ENCODE peak calls at places on chromosomes 5 and 9, in ten cellular contexts. Y is A673; G is cardiac muscle cell; P is mammary epithelial cell; W is heart left ventricle; C is fibroblast of lung; J is CD8-positive, alpha-beta T cell; N is brain microvascular endothelial cell; V is HepG2; M is Panc1. X is an unnamed sample. For H3K27me3, the result is how much of the 10 kb centered on the place peaks cover.

GRCh38 chr5:40191041-40191550 is 488.6 kb upstream of the PTGER4 start:
- DNase-seq in Y (no peak), G (no peak), P (no peak), W (no peak), C (peak), J (no peak), N (no peak), V (no peak), M (no peak), X (no peak)

GRCh38 chr9:69919461-69920061 is 98.9 kb downstream of the CFAP95 start:
- DNase-seq in Y (peak), G (peak), P (peak), W (no peak), C (peak), J (no peak), N (peak), V (peak), M (peak), X (no peak)

GRCh38 chr5:6236170-6236793 is 142.1 kb downstream of the MED10 start:
- DNase-seq in Y (no peak), G (no peak), P (no peak), W (no peak), C (no peak), J (no peak), N (no peak), V (no peak), M (no peak), X (no peak)

GRCh38 chr5:169148066-169148740 is 152.7 kb downstream of the SLIT3 start:
- DNase-seq in Y (no peak), G (no peak), P (no peak), W (no peak), C (no peak), J (no peak), N (no peak), V (no peak), M (no peak), X (no peak)

GRCh38 chr5:99061299-99061698 is 132.5 kb upstream of the CHD1 start:
- DNase-seq in Y (no peak), G (no peak), P (no peak), W (no peak), C (no peak), J (no peak), N (peak), V (no peak), M (no peak), X (no peak)

GRCh38 chr9:120914953-120915352 is 11.6 kb downstream of the TRAF1 start:
- DNase-seq in Y (no peak), G (no peak), P (peak), W (no peak), C (no peak), J (no peak), N (no peak), V (no peak), M (no peak), X (no peak)

GRCh38 chr9:17614929-17615328 is 36.1 kb downstream of the SH3GL2 start:
- DNase-seq in Y (no peak), G (no peak), P (no peak), W (no peak), C (no peak), J (no peak), N (no peak), V (no peak), M (no peak), X (no peak)

GRCh38 chr9:70901741-70902140 is 219.7 kb downstream of the TRPM3 start:
- DNase-seq in Y (no peak), G (peak), P (no peak), W (no peak), C (no peak), J (no peak), N (no peak), V (no peak), M (no peak), X (no peak)

GRCh38 chr9:34988218-34989055 is 1.1 kb upstream of the DNAJB5 start:
- DNase-seq in Y (peak), G (peak), P (no peak), W (peak), C (peak), J (peak), N (no peak), V (no peak), M (no peak), X (no peak)

GRCh38 chr5:56552612-56553268 is 262.6 kb upstream of the MAP3K1 start:
- DNase-seq in Y (no peak), G (no peak), P (no peak), W (no peak), C (no peak), J (no peak), N (no peak), V (no peak), M (no peak), X (no peak)

GRCh38 chr9:92609142-92609500 is 60.8 kb downstream of the IPPK start:
- DNase-seq in Y (no peak), G (peak), P (no peak), W (no peak), C (no peak), J (no peak), N (no peak), V (no peak), M (no peak), X (no peak)

GRCh38 chr5:150523472-150524350 is 15.8 kb downstream of the NDST1 start:
- DNase-seq in Y (peak), G (peak), P (peak), W (peak), C (peak), J (peak), N (peak), V (peak), M (peak), X (no peak)

GRCh38 chr9:92369075-92369474 is 35.3 kb downstream of the OGN start:
- DNase-seq in Y (no peak), G (no peak), P (no peak), W (no peak), C (no peak), J (no peak), N (no peak), V (no peak), M (no peak), X (no peak)

GRCh38 chr9:30301271-30301963 is 2083.0 kb upstream of the ACO1 start:
- DNase-seq in Y (no peak), G (peak), P (no peak), W (no peak), C (no peak), J (no peak), N (no peak), V (no peak), M (no peak), X (no peak)

GRCh38 chr9:93087971-93088655 is 7.9 kb upstream of the CARD19 start:
- DNase-seq in Y (no peak), G (no peak), P (no peak), W (peak), C (no peak), J (no peak), N (no peak), V (no peak), M (no peak), X (no peak)

GRCh38 chr9:110334871-110335270 is 2.8 kb downstream of the TXNDC8 start:
- DNase-seq in Y (no peak), G (no peak), P (no peak), W (no peak), C (no peak), J (no peak), N (no peak), V (no peak), M (no peak), X (no peak)

GRCh38 chr9:21638104-21638503 is 156.0 kb upstream of the IFNE start:
- DNase-seq in Y (no peak), G (no peak), P (no peak), W (no peak), C (no peak), J (no peak), N (no peak), V (no peak), M (no peak), X (no peak)

GRCh38 chr9:89435315-89435823 is 62.5 kb downstream of the SEMA4D start:
- DNase-seq in Y (no peak), G (no peak), P (peak), W (no peak), C (no peak), J (no peak), N (no peak), V (no peak), M (no peak), X (no peak)

GRCh38 chr9:126398403-126399058 is 71.9 kb downstream of the MVB12B start:
- DNase-seq in Y (peak), G (peak), P (peak), W (peak), C (peak), J (peak), N (peak), V (peak), M (peak), X (no peak)

GRCh38 chr9:114674076-114674797 is 7.8 kb downstream of the TEX48 start:
- DNase-seq in Y (no peak), G (no peak), P (no peak), W (no peak), C (no peak), J (no peak), N (no peak), V (no peak), M (no peak), X (no peak)

GRCh38 chr5:95892784-95893354 is 68.8 kb downstream of the ELL2 start:
- DNase-seq in Y (peak), G (peak), P (no peak), W (no peak), C (peak), J (peak), N (peak), V (peak), M (no peak), X (no peak)

GRCh38 chr5:150294551-150295071 is 5.0 kb upstream of the CAMK2A start:
- DNase-seq in Y (no peak), G (no peak), P (no peak), W (no peak), C (no peak), J (no peak), N (no peak), V (no peak), M (no peak), X (no peak)

GRCh38 chr5:71817891-71818290 is 98.8 kb downstream of the CARTPT start:
- DNase-seq in Y (no peak), G (no peak), P (no peak), W (no peak), C (no peak), J (no peak), N (no peak), V (no peak), M (no peak), X (no peak)

GRCh38 chr9:14992516-14992915 is 82.3 kb upstream of the FREM1 start:
- DNase-seq in Y (no peak), G (no peak), P (no peak), W (no peak), C (no peak), J (no peak), N (no peak), V (no peak), M (no peak), X (no peak)

GRCh38 chr5:171427318-171428167 is 8.1 kb downstream of the FGF18 start:
- DNase-seq in Y (no peak), G (peak), P (no peak), W (peak), C (no peak), J (no peak), N (no peak), V (no peak), M (no peak), X (no peak)

GRCh38 chr5:137954131-137954879 is 65.0 kb downstream of the PKD2L2 start:
- DNase-seq in Y (peak), G (peak), P (peak), W (peak), C (peak), J (no peak), N (peak), V (no peak), M (no peak), X (peak)

GRCh38 chr5:34751807-34752736 is 86.9 kb upstream of the TTC23L start:
- DNase-seq in Y (peak), G (no peak), P (no peak), W (peak), C (no peak), J (no peak), N (no peak), V (no peak), M (no peak), X (no peak)

GRCh38 chr9:135704366-135704947 is 2.5 kb downstream of the KCNT1 start:
- DNase-seq in Y (no peak), G (peak), P (no peak), W (no peak), C (no peak), J (no peak), N (no peak), V (no peak), M (no peak), X (no peak)

GRCh38 chr9:135701067-135701967 is 668 bp upstream of the KCNT1 start:
- DNase-seq in Y (no peak), G (no peak), P (no peak), W (no peak), C (no peak), J (no peak), N (no peak), V (no peak), M (no peak), X (no peak)

GRCh38 chr9:135702002-135702721 is at the start of gene KCNT1:
- DNase-seq in Y (peak), G (peak), P (peak), W (no peak), C (peak), J (peak), N (peak), V (no peak), M (no peak), X (no peak)

GRCh38 chr9:135705376-135705775 is 3.4 kb downstream of the KCNT1 start:
- DNase-seq in Y (no peak), G (no peak), P (no peak), W (no peak), C (no peak), J (no peak), N (no peak), V (no peak), M (no peak), X (no peak)

DNA sequence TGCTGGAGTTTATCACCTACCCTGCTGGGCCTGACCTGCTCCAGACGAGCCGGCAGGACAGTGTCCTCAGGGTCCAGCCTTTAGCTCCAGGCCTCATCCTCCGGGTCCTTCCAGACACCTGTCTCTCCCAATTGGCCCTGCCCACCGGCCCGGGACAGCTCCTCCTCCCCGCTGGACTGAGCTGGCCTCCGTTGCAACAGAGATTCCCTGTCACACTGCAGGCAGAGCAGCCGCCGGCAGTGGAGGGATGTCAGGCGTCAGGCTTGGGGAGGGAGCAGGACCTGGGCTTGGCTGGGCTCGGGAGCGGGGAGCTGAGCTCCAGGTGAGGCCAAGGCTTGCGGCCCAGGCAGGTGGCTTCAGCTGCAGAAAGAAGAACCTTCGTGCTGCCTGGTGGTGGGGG is 1.7 kb downstream of the KCNT1 start:
- DNase-seq in Y (no peak), G (no peak), P (no peak), W (no peak), C (no peak), J (no peak), N (no peak), V (no peak), M (no peak), X (no peak)
- H3K27me3 ChIP-seq in Y (under half), G (half or more), P (under half), W (under half), C (under half), J (under half), N (under half), V (half or more), M (under half), X (under half)

DNA sequence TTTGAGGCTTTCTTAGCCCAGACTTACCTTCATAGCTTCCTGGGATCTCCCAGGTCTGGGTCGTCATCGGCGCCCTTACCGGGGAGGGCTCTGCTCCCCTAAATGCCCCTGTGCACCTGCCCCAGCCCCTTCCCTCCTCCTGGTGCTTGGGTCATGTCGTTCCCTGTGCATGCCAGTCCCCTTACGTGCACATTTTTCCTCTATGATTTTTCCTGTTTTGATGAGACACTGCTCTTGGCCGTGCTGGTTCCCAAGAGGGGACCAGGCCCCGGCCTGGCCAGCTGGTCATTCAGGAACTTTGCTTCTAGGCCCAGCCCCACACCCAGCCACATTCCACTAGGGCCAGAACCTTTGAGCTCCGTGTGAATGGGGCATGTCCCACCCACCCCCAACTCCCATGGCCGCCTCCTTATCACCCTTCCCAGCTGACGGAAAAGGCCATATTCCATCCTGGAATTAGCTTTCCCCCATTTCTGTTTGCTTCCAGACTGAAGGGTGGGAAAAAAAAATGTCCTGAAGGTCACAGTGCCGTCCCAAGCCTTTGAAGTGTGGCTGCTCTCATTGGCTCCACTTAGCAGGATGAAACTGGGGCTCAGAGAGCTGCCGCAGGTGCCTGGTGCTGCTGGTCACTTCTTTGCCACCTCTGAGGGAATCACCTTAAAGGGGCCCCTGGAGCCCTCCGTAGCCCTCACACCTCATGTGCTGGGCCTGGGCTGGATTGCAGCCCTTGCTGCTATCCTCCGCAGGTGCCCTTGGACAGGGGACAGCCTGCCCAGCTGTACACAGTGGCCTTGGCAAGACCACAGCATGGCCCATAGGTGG is 25.1 kb downstream of the ERGIC1 start:
- DNase-seq in Y (no peak), G (peak), P (no peak), W (peak), C (peak), J (no peak), N (peak), V (peak), M (peak), X (no peak)
- H3K4me3 ChIP-seq in Y (no peak), G (no peak), P (no peak), W (no peak), C (no peak), J (no peak), N (no peak), V (peak), M (no peak), X (no peak)

DNA sequence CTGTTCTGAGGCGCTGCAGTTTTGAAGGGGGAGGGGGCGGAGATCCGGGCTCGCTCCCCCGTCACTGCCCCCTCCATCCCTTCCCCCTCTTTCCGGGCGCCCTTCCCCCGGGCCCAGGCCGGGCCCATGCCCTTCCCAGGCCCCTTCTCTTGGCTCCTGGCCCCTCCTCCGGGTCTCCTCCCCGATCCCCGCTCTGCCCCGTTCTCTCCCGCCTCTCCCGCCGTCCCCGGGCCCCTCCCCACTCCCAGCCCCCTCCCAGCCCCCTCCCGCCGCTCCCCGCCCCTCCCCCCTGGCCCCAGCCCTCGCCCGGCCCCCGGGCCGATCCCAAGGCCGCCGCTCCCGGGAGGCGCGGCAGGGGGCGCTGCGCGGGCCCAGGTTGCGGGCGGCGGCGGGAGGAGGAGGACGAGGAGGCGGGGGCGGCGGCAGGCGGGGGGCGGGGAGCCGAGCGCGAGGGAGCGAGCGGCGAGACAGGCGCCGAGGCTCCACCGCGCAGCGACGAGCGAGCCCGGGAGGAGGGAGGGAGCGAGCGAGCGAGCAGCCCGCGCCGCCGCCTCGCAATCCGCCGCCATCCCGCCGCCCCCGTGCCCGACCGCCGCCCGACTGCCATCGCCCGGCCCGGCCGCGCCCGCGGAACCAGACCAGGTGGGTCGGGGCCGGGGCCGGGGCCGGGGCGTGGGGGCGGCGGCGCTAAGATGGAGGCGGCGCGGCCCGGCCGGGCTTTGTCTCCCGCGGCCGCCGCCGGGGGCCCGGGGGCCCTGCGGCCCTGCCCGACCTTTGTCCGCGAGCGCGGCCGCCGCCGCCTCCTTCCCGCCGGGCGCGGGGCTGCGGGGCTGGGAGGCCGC is at the start of gene PRRC2B:
- DNase-seq in Y (peak), G (peak), P (peak), W (peak), C (peak), J (peak), N (peak), V (peak), M (no peak), X (no peak)
- TF ChIP-seq CTCF in Y (no peak), G (peak), P (peak), W (peak), C (peak), J (peak), N (peak), V (peak), M (peak), X (no peak)

GRCh38 chr5:170383227-170383626 is 5.9 kb downstream of the KCNMB1 start:
- DNase-seq in Y (no peak), G (no peak), P (no peak), W (no peak), C (no peak), J (no peak), N (no peak), V (no peak), M (no peak), X (no peak)
- H3K27me3 ChIP-seq in Y (under half), G (under half), P (under half), W (under half), C (under half), J (under half), N (under half), V (under half), M (under half), X (under half)

DNA sequence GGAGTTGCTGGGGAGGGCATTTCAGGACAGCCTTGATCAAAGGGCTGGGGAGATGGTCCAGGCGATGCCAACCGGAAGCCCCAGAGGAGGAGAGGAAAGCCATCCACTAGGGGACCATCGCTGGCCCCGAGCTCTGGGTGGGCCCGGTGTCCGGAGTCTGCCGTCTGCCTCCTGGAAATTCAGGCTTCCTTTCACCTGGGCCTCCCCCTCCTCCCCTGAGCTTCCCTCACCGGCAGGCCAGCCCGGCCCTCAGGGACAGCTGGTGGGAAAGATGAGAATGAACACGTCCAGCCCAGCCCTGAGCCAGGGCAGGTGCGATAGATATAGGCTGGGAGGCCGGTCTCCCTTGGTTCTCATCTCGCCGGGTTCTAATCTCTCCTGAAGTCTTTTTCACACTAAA is 17.2 kb downstream of the IRX4 start:
- DNase-seq in Y (no peak), G (no peak), P (no peak), W (no peak), C (no peak), J (no peak), N (no peak), V (no peak), M (no peak), X (no peak)
- H3K4me3 ChIP-seq in Y (no peak), G (no peak), P (no peak), W (no peak), C (no peak), J (no peak), N (no peak), V (no peak), M (no peak), X (no peak)

X was measured in kidney epithelial cell.